ENCODE peak calls at places on chromosomes 6 and 20, in five cellular contexts. L is esophagus squamous epithelium, Y is ovary, U is tibial nerve, R is uterus. E is an unnamed sample. For H3K36me3, the result is how much of the 10 kb centered on the place peaks cover.

GRCh38 chr6:121951918-121952379 is 447.5 kb upstream of the HSF2 start:
- DNase-seq in L (no peak), Y (no peak), R (no peak), U (no peak), E (no peak)

GRCh38 chr6:170006524-170007467 is 255.4 kb downstream of the ERMARD start:
- DNase-seq in R (no peak), Y (no peak), U (no peak), L (no peak), E (peak)

GRCh38 chr20:13648872-13649271 is 10.1 kb upstream of the TASP1 start:
- DNase-seq in L (no peak), R (no peak), Y (no peak), U (no peak), E (no peak)

GRCh38 chr6:167825059-167825758 is 1.5 kb upstream of the AFDN start:
- DNase-seq in U (peak), L (no peak), Y (no peak), R (peak), E (no peak)

GRCh38 chr6:85747093-85747492 is 104.4 kb upstream of the SYNCRIP start:
- DNase-seq in Y (no peak), U (no peak), R (no peak), L (no peak), E (no peak)

GRCh38 chr6:154509421-154510143 is 903 bp downstream of the CNKSR3 start:
- DNase-seq in Y (peak), R (peak), U (no peak), L (no peak), E (peak)

GRCh38 chr6:53544050-53544499 is 826 bp downstream of the GCLC start:
- DNase-seq in U (no peak), R (no peak), L (no peak), Y (no peak), E (no peak)

GRCh38 chr6:106163446-106163965 is 77.4 kb downstream of the PRDM1 start:
- DNase-seq in U (no peak), R (peak), Y (no peak), L (no peak), E (no peak)

GRCh38 chr20:41394931-41395668 is 28.5 kb upstream of the EMILIN3 start:
- DNase-seq in Y (peak), R (no peak), U (peak), L (no peak), E (no peak)

GRCh38 chr6:82554706-82555105 is 191.1 kb downstream of the TPBG start:
- DNase-seq in Y (no peak), L (no peak), R (no peak), U (no peak), E (no peak)

GRCh38 chr20:10239954-10240353 is 21.3 kb downstream of the SNAP25 start:
- DNase-seq in Y (no peak), U (no peak), L (no peak), R (no peak), E (peak)

GRCh38 chr20:25643735-25644134 is 19.9 kb upstream of the NANP start:
- DNase-seq in L (no peak), U (no peak), R (no peak), Y (no peak), E (no peak)

GRCh38 chr6:104789770-104790190 is 69.9 kb downstream of the HACE1 start:
- DNase-seq in Y (no peak), U (no peak), R (no peak), L (no peak), E (no peak)

GRCh38 chr6:141153563-141153962 is 979.2 kb upstream of the GJE1 start:
- DNase-seq in U (no peak), L (no peak), R (no peak), Y (no peak), E (no peak)

GRCh38 chr6:22765015-22765414 is 195.6 kb downstream of the HDGFL1 start:
- DNase-seq in L (no peak), R (no peak), U (no peak), Y (no peak), E (no peak)

GRCh38 chr6:46914279-46914810 is 7.4 kb downstream of the ADGRF5 start:
- DNase-seq in R (no peak), Y (no peak), L (no peak), U (no peak), E (no peak)

GRCh38 chr6:157845493-157846259 is 22.6 kb downstream of the SNX9 start:
- DNase-seq in Y (no peak), U (no peak), L (no peak), R (no peak), E (no peak)

GRCh38 chr6:110285306-110286060 is 72.7 kb downstream of the METTL24 start:
- DNase-seq in R (no peak), U (no peak), Y (no peak), L (no peak), E (no peak)

GRCh38 chr6:14123331-14124105 is 5.9 kb downstream of the CD83 start:
- DNase-seq in U (no peak), Y (no peak), L (no peak), R (no peak), E (no peak)

GRCh38 chr20:32040142-32040953 is 11.7 kb upstream of the HCK start:
- DNase-seq in Y (no peak), L (no peak), R (no peak), U (no peak), E (peak)

DNA sequence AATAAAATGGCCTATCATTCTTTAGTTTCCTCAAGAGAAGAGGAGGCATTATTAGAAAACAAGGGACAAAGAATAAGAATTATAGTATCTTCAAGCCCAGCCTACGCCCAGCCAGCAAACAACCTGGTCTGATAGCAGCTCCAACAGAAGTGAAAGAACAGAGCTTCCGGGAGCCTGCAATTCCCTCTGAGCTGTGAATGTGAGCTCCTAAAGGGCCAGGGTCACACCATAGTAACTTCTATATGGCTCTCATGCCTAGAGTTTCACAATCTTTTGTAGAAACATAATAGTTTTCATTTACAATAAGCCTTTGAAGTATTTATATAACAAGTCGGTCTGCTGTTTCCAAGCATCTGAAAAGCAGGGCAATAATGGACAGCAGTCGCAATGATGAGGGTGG is 116.5 kb downstream of the SMLR1 start:
- DNase-seq in U (no peak), Y (no peak), R (no peak), L (no peak), E (no peak)
- TF ChIP-seq POLR2A in U (no peak), Y (no peak), R (no peak), L (no peak), E (no peak)

GRCh38 chr6:43221046-43221773 is 8.1 kb downstream of the DNPH1 start:
- DNase-seq in L (no peak), R (no peak), U (no peak), Y (no peak), E (no peak)
- H3K36me3 ChIP-seq in L (under half), R (under half), U (under half), Y (under half), E (half or more)

GRCh38 chr6:42142118-42142835 is at the start of gene C6orf132:
- DNase-seq in R (peak), L (no peak), Y (no peak), U (no peak), E (peak)
- TF ChIP-seq POLR2A in R (peak), L (peak), Y (no peak), U (no peak), E (peak)

GRCh38 chr6:34285571-34285970 is 36.8 kb upstream of the SMIM29 start:
- DNase-seq in R (no peak), U (no peak), L (no peak), Y (no peak), E (no peak)

GRCh38 chr6:34292954-34293353 is 44.1 kb upstream of the SMIM29 start:
- DNase-seq in Y (no peak), R (no peak), U (no peak), L (no peak), E (no peak)

GRCh38 chr6:34289137-34289536 is 40.3 kb upstream of the SMIM29 start:
- DNase-seq in Y (no peak), L (no peak), R (no peak), U (no peak), E (no peak)

GRCh38 chr6:34284563-34285545 is 36.0 kb upstream of the SMIM29 start:
- DNase-seq in Y (peak), U (peak), L (no peak), R (no peak), E (no peak)

DNA sequence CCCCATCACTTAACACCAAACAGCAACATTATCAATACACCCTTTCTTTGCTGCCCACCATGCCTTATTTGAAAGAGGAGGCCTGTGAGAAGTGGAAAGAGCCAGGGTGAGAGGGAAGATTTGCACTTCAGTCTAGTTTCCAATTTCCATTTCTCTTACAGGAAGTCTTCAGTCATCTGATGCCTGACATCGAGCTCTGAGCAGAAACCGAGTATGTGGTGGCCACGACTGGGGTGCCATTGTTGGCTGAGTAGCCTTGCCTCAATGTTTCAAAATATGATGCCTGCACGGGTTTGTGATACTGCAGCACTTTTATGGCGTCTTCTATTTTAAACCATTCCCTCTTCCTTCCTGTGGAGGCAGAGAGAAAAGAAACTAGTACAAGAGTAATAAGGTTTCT is 39.8 kb upstream of the SMIM29 start:
- DNase-seq in R (no peak), Y (no peak), U (no peak), L (no peak), E (no peak)
- H3K36me3 ChIP-seq in R (under half), Y (under half), U (under half), L (under half), E (under half)

GRCh38 chr6:35474129-35474977 is 6.2 kb downstream of the RPL10A start:
- DNase-seq in U (no peak), R (no peak), Y (no peak), L (no peak), E (no peak)

GRCh38 chr6:35474978-35475570 is 6.9 kb downstream of the RPL10A start:
- DNase-seq in R (no peak), Y (no peak), L (no peak), U (no peak), E (no peak)

GRCh38 chr6:35471836-35472345 is 3.7 kb downstream of the RPL10A start:
- DNase-seq in R (no peak), L (no peak), U (no peak), Y (no peak), E (no peak)

GRCh38 chr6:35473849-35474128 is 5.6 kb downstream of the RPL10A start:
- DNase-seq in U (no peak), R (no peak), L (no peak), Y (no peak), E (no peak)

DNA sequence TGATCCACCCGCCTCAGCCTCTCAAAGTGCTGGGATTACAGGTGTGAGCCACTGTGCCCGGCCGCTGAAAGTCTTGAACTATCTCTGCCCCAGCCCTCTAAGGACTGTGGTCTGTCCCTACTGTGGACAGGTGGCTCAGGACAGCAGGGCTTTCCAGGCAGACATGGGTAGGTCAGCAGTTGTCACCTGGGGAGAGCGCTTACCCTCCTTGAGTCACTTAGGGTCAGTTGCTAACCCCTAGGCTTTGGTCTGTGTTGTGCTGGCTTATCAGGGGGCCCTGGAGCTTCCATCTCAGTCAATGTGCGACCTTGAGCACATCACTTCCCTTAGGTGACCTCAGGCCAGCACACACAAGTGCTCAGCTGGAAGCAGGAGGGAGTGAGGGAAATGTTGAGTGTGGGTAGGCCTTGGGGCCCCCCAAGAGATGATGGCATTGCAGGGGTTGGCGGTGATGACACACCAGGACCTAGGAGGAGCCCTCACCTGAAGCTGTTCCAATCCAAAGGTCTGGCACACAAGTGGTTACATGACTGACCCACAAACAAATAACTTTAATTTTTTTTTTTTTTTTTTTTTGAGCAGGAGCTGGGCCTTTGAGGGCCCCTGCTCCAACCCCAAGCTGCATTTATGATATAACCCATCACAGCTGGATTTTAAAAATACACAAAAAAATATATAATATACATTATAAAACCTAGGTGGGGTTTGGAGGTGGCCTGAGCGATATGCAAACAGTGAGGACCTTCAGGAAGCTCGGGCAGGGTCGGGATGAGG is 5.1 kb downstream of the RPL10A start:
- DNase-seq in Y (no peak), R (no peak), L (no peak), U (no peak), E (no peak)
- TF ChIP-seq POLR2A in Y (no peak), R (no peak), L (no peak), U (no peak), E (no peak)

DNA sequence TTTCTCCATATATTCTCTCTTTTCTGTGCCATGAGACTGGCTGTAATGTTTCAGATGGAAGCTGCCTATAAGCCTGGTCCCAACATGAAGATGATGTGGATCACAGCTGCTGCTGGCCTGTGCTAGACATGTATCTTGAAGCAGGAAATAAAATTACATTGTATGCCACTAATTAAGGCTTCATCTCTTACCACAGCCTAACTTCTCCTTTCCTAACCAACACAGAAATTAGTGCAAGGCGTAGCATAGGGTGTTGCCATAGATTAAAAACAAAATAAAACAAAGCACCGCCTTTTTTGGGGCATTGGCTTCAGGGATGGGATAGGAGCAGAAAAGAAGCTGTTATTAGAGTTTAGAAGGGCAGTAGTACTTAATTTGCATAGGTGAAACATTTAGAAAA is 4.7 kb upstream of the SLC17A4 start:
- DNase-seq in R (no peak), L (no peak), U (no peak), Y (no peak), E (no peak)
- H3K36me3 ChIP-seq in R (under half), L (under half), U (under half), Y (under half), E (under half)

E was measured in upper lobe of left lung.